ENCODE peak calls at places on chromosomes 7 and 10, in eight cellular contexts. T is A549, O is uterus, J is heart left ventricle, W is stomach, H is H1, Y is body of pancreas, A is spleen. Q is an unnamed sample. For H3K4me1, the result is how much of the 10 kb centered on the place peaks cover.

GRCh38 chr10:72563327-72563932 is 62.4 kb downstream of the MICU1 start:
- DNase-seq in A (no peak), H (no peak), T (no peak), W (no peak), Y (no peak), O (no peak), J (no peak), Q (no peak)

GRCh38 chr7:78099715-78100477 is 301.3 kb downstream of the PHTF2 start:
- DNase-seq in W (no peak), T (no peak), J (no peak), A (no peak), O (no peak), Y (no peak), H (no peak), Q (no peak)

GRCh38 chr10:46544989-46545791 is 11.3 kb downstream of the GPRIN2 start:
- DNase-seq in J (peak), W (peak), A (peak), T (peak), O (no peak), H (no peak), Y (peak), Q (no peak)

GRCh38 chr7:85469446-85469970 is 282.7 kb upstream of the SEMA3D start:
- DNase-seq in J (no peak), O (no peak), T (no peak), A (no peak), W (no peak), H (no peak), Y (no peak), Q (no peak)

GRCh38 chr10:11472158-11472753 is 139.2 kb downstream of the USP6NL start:
- DNase-seq in J (peak), O (peak), H (peak), Y (peak), W (peak), T (peak), A (peak), Q (no peak)

GRCh38 chr10:44070282-44070681 is 314.6 kb downstream of the CXCL12 start:
- DNase-seq in Y (no peak), A (no peak), H (no peak), O (no peak), W (no peak), T (no peak), J (peak), Q (no peak)

GRCh38 chr10:127345231-127345965 is 149.0 kb upstream of the INSYN2A start:
- DNase-seq in H (no peak), Y (no peak), A (no peak), W (no peak), O (no peak), J (no peak), T (no peak), Q (no peak)

GRCh38 chr10:94991243-94991888 is 52.9 kb downstream of the CYP2C9 start:
- DNase-seq in J (no peak), T (no peak), H (no peak), A (no peak), O (no peak), Y (no peak), W (no peak), Q (no peak)

GRCh38 chr10:89091501-89091900 is 100.9 kb downstream of the FAS start:
- DNase-seq in A (no peak), Y (no peak), W (no peak), O (no peak), J (no peak), T (no peak), H (no peak), Q (no peak)

GRCh38 chr10:34861293-34862004 is 46.4 kb upstream of the PARD3 start:
- DNase-seq in T (peak), A (no peak), H (no peak), Y (no peak), O (peak), J (no peak), W (peak), Q (no peak)

GRCh38 chr10:48551796-48552591 is 52.9 kb downstream of the ARHGAP22 start:
- DNase-seq in H (peak), J (peak), T (peak), W (no peak), A (no peak), O (no peak), Y (no peak), Q (no peak)

GRCh38 chr7:45027774-45028114 is 27.7 kb downstream of the CCM2 start:
- DNase-seq in W (no peak), T (no peak), O (no peak), J (no peak), Y (no peak), A (no peak), H (no peak), Q (no peak)
- H3K4me1 ChIP-seq in W (under half), T (under half), O (under half), J (under half), Y (under half), A (half or more), H (under half), Q (under half)

DNA sequence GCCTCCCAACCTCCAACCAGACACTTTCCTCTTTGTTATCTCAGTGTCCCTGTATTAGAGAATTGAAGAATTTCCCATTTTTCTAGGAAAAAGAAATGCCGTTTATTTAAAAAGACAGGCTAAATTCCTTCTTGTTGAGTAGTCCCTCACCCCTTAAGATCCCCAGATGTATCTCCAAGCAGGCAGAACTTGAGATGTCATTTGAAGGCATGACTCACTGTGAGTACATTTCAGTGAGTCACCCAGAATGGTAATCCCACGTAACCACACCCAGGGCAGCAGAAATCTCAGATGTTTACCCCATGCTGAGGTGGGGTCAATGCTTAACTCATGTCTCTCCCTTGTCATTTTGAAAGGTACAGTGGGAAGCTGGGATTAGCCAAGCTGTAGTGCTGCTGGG is 4.4 kb downstream of the ZNF655 start:
- DNase-seq in H (no peak), A (no peak), T (peak), Y (no peak), J (no peak), W (no peak), O (no peak), Q (no peak)
- TF ChIP-seq POLR2A in H (no peak), A (no peak), T (no peak), Y (no peak), J (no peak), W (no peak), O (no peak), Q (no peak)

DNA sequence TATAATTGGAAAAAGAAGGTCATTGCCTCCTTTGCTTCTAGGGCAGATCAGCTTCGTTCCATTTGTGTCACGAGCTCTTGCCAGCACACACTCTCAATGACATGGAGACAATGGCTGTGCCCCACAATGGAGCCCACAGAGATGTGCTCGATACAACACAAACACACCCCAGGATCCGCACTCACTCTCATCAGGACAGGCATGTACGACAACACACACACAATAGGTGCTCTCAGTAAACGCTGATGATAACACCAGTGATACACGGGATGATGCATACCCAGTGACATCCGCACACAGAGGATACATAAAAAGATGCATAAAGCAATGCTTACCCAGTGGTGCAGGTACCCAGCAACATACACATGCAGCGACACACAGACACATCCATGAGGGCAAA is 61.2 kb upstream of the LBX1 start:
- DNase-seq in W (no peak), Y (no peak), H (no peak), O (no peak), T (no peak), J (no peak), A (no peak), Q (no peak)
- H3K4me1 ChIP-seq in W (under half), Y (under half), H (under half), O (under half), T (under half), J (under half), A (under half), Q (under half)

GRCh38 chr7:130845581-130846085 is 111.6 kb upstream of the KLF14 start:
- DNase-seq in H (no peak), O (no peak), W (no peak), J (no peak), Y (no peak), T (peak), A (no peak), Q (no peak)
- TF ChIP-seq POLR2A in H (no peak), O (no peak), W (no peak), J (no peak), Y (no peak), T (no peak), A (no peak), Q (no peak)

GRCh38 chr7:156034397-156034796 is 222.1 kb upstream of the SHH start:
- DNase-seq in W (no peak), A (no peak), J (no peak), T (no peak), H (no peak), O (no peak), Y (no peak), Q (no peak)

GRCh38 chr7:156032973-156033372 is 220.7 kb upstream of the SHH start:
- DNase-seq in A (no peak), W (no peak), Y (no peak), T (no peak), O (no peak), H (no peak), J (no peak), Q (no peak)

GRCh38 chr7:156038345-156038744 is 226.1 kb upstream of the SHH start:
- DNase-seq in J (no peak), O (no peak), H (no peak), A (no peak), W (no peak), T (no peak), Y (no peak), Q (no peak)

GRCh38 chr7:156039194-156039593 is 226.9 kb upstream of the SHH start:
- DNase-seq in H (no peak), J (no peak), A (no peak), O (no peak), T (no peak), Y (no peak), W (no peak), Q (no peak)

DNA sequence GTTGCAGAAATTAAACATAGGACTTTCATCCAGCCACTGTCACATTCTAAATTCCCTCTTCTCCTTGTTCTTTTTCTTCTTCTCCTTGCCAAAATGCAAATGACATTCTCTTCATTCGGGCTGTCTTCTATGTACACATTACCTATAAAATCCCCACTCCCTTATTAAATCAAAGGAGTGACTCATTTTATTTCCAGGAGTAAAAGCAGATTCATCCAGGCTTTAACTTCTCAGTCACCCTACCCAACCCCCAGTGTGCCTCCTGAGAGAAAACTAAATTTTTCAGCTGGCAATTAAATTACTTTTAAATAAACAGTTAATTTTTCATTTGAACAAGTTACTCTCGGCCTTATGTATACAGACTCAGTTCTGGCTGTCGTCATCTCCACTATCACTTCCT is 223.9 kb upstream of the SHH start:
- DNase-seq in O (no peak), A (no peak), W (no peak), J (no peak), H (no peak), Y (no peak), T (no peak), Q (no peak)
- H3K4me1 ChIP-seq in O (under half), A (under half), W (under half), J (under half), H (under half), Y (under half), T (under half), Q (under half)

GRCh38 chr7:74228951-74229900 is 19.4 kb downstream of the LAT2 start:
- DNase-seq in Y (no peak), T (no peak), W (no peak), H (no peak), O (no peak), J (no peak), A (no peak), Q (no peak)

GRCh38 chr7:74224511-74224832 is 14.7 kb downstream of the LAT2 start:
- DNase-seq in Y (no peak), J (no peak), A (no peak), T (no peak), O (no peak), H (no peak), W (no peak), Q (no peak)

GRCh38 chr7:74223711-74224510 is 14.1 kb downstream of the LAT2 start:
- DNase-seq in T (no peak), J (no peak), A (no peak), W (no peak), O (no peak), Y (no peak), H (no peak), Q (no peak)

GRCh38 chr7:74225400-74225799 is 15.6 kb downstream of the LAT2 start:
- DNase-seq in T (no peak), A (no peak), Y (no peak), O (no peak), H (no peak), W (no peak), J (no peak), Q (no peak)

DNA sequence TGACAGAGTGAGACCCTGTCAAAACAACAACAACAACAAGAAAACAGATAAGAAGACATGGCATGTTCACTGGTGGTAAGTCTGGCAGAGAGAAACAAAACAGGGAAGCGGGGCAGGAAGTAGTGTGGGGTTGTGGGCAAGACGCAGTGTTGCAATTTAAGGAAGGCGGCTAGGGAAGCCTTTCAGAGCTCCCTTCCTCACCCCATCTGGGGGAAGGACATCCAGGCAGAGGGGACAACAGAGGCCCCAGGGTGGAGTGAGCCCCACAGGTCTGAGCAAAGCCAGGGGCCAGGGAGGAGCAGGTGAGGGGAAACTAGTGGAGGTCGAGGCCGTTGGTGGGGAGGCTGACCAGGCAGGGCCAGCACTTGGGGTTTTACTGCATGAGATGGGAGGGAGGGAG is 16.8 kb downstream of the LAT2 start:
- DNase-seq in O (no peak), A (peak), W (no peak), Y (no peak), J (peak), T (no peak), H (no peak), Q (no peak)
- TF ChIP-seq POLR2A in O (no peak), A (no peak), W (no peak), Y (no peak), J (no peak), T (no peak), H (no peak), Q (no peak)

GRCh38 chr10:103450201-103450695 is 1.9 kb downstream of the CALHM2 start:
- DNase-seq in O (no peak), H (no peak), A (no peak), Y (no peak), J (no peak), W (no peak), T (no peak), Q (no peak)
- H3K4me1 ChIP-seq in O (under half), H (under half), A (half or more), Y (under half), J (half or more), W (under half), T (under half), Q (under half)